ENCODE peak calls at places on chromosomes 11 and 22, in seven cellular contexts. F is IMR-90, T is cardiac fibroblast, W is neural progenitor cell, N is NB4, Z is gastrocnemius medialis, B is heart left ventricle. U is an unnamed sample.

GRCh38 chr11:36463781-36464180 is 46.3 kb downstream of the TRAF6 start:
- DNase-seq in F (peak), T (peak), W (no peak), N (no peak), Z (no peak), B (no peak), U (no peak)

GRCh38 chr22:47278655-47279054 is 516.2 kb downstream of the TBC1D22A start:
- DNase-seq in F (no peak), T (no peak), W (no peak), N (no peak), Z (no peak), B (no peak), U (no peak)

GRCh38 chr11:65352783-65353182 is 1.8 kb upstream of the TIGD3 start:
- DNase-seq in F (peak), T (peak), W (no peak), N (peak), Z (no peak), B (no peak), U (no peak)

GRCh38 chr22:48737461-48738203 is 1090.0 kb downstream of the BRD1 start:
- DNase-seq in F (no peak), T (no peak), W (no peak), N (no peak), Z (no peak), B (no peak), U (no peak)

GRCh38 chr11:101913631-101914030 is 1.2 kb upstream of the CEP126 start:
- DNase-seq in F (no peak), T (no peak), W (no peak), N (no peak), Z (no peak), B (no peak), U (no peak)

GRCh38 chr11:19982761-19983495 is 177.3 kb downstream of the DBX1 start:
- DNase-seq in F (peak), T (no peak), W (no peak), N (no peak), Z (no peak), B (no peak), U (no peak)

GRCh38 chr22:23639661-23640060 is 7.5 kb upstream of the DRICH1 start:
- DNase-seq in F (no peak), T (no peak), W (no peak), N (no peak), Z (no peak), B (no peak), U (no peak)

GRCh38 chr11:120306519-120307242 is 18.4 kb upstream of the TLCD5 start:
- DNase-seq in F (peak), T (peak), W (peak), N (peak), Z (no peak), B (no peak), U (no peak)

GRCh38 chr11:64067257-64067993 is 31.7 kb downstream of the FLRT1 start:
- DNase-seq in F (no peak), T (no peak), W (no peak), N (no peak), Z (no peak), B (no peak), U (no peak)

GRCh38 chr11:35103366-35104194 is 35.4 kb upstream of the CD44 start:
- DNase-seq in F (peak), T (peak), W (no peak), N (no peak), Z (no peak), B (no peak), U (no peak)

GRCh38 chr11:117842131-117842941 is 17.8 kb upstream of the FXYD2 start:
- DNase-seq in F (no peak), T (no peak), W (no peak), N (peak), Z (no peak), B (peak), U (no peak)

GRCh38 chr11:72848846-72849466 is 34.7 kb downstream of the ATG16L2 start:
- DNase-seq in F (peak), T (peak), W (peak), N (peak), Z (no peak), B (no peak), U (no peak)

GRCh38 chr11:121723261-121723741 is 270.5 kb upstream of the SORL1-AS1 start:
- DNase-seq in F (no peak), T (peak), W (peak), N (no peak), Z (no peak), B (peak), U (peak)

GRCh38 chr11:380996-381395 is 11.7 kb downstream of the B4GALNT4 start:
- DNase-seq in F (no peak), T (no peak), W (no peak), N (no peak), Z (no peak), B (no peak), U (no peak)

GRCh38 chr11:35484435-35484834 is 41.0 kb downstream of the PAMR1 start:
- DNase-seq in F (peak), T (peak), W (no peak), N (no peak), Z (no peak), B (no peak), U (no peak)

GRCh38 chr11:67668191-67668551 is 6.3 kb downstream of the ALDH3B2 start:
- DNase-seq in F (no peak), T (no peak), W (no peak), N (no peak), Z (no peak), B (no peak), U (no peak)

GRCh38 chr11:12801976-12802375 is 127.8 kb downstream of the TEAD1 start:
- DNase-seq in F (no peak), T (no peak), W (no peak), N (no peak), Z (no peak), B (no peak), U (no peak)

GRCh38 chr11:133920109-133920990 is 36.4 kb downstream of the IGSF9B start:
- DNase-seq in F (no peak), T (no peak), W (no peak), N (no peak), Z (no peak), B (no peak), U (no peak)

GRCh38 chr11:114197799-114198500 is 98.2 kb upstream of the NNMT start:
- DNase-seq in F (peak), T (peak), W (no peak), N (no peak), Z (peak), B (peak), U (no peak)

GRCh38 chr11:120630100-120630499 is 118.6 kb downstream of the GRIK4 start:
- DNase-seq in F (no peak), T (no peak), W (no peak), N (no peak), Z (no peak), B (no peak), U (no peak)

GRCh38 chr11:91981995-91982394 is 242.6 kb upstream of the FAT3 start:
- DNase-seq in F (peak), T (peak), W (no peak), N (no peak), Z (peak), B (peak), U (no peak)

GRCh38 chr11:15107730-15108515 is 6.8 kb upstream of the INSC start:
- DNase-seq in F (peak), T (no peak), W (no peak), N (no peak), Z (no peak), B (no peak), U (no peak)

GRCh38 chr11:122344281-122344680 is 228.3 kb upstream of the BLID start:
- DNase-seq in F (peak), T (peak), W (no peak), N (no peak), Z (no peak), B (no peak), U (no peak)

DNA sequence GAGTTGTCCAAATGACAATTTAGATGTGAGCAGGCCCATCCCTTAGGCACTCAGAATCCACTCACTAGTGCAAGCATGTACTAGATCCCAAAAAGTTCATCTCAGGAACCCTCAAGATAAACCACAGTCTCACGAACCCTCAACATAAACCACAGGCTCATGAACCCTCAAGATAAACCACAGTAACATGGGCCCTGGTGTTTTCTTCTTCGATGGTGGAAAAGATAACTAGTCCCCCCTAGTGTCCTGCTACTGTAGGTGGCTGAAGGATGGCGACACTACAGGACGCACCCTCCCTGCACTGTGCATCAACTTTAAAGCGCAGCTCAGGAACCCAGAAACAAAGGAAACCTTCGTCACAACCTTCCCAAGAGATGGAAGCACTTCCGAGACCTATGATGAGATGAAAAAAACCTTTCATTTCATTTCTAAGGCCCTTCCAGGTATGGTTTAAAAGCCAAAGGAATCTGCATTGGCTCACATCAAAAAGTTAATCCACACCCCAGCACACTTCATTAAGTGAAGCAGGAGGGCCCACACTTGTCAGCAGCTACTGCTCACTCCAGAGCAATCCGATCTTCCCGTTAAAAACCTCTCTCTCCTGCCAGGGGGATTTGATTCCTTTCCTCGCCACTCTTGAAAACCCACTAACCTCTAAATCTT is 2.4 kb downstream of the LARGE1 start:
- DNase-seq in F (peak), T (peak), W (peak), N (peak), Z (no peak), B (no peak), U (no peak)
- TF ChIP-seq CTCF in F (peak), T (no peak), W (peak), N (peak), Z (no peak), B (peak), U (no peak)

GRCh38 chr11:2074266-2074825 is 64.8 kb downstream of the IGF2 start:
- DNase-seq in F (no peak), T (no peak), W (peak), N (peak), Z (no peak), B (no peak), U (no peak)
- TF ChIP-seq CTCF in F (no peak), T (peak), W (peak), N (peak), Z (no peak), B (no peak), U (no peak)

DNA sequence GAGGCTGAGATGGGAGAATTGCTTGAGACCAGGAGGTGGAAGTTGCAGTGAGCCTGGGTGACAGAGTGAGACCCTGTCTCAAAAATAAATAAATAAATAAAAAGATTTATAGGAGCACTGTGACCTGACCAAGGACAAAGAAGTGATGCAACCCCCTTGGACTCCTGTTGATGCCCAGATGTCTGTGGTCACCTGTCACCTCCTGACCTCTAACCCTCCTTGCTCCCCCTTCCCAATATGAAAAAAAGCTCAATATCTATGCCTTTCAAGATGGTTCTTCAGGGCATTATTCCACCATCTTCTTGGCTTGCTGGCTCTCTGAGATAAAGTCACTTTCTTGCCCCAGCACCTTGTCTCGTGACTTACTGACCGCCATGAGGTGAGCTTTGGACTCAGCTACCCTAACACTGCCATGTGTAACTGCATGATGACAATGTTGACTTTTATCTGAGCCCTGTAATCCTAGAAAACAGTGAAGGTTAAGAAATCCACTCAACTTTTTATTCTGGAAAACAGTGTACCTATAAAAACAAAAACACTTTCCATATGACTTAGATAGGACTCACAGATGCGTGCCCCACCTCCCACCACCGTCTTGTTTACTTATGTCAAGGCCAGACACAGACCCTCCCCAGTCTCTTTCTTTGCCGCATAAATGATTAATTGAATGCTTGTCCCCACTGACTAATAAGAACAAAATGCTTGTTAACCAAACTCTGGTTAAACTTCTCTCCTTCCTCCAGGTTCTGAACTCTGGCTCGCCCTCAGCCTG is 360.5 kb downstream of the BUD13 start:
- DNase-seq in F (no peak), T (no peak), W (no peak), N (no peak), Z (no peak), B (no peak), U (no peak)
- TF ChIP-seq CTCF in F (no peak), T (no peak), W (no peak), N (no peak), Z (no peak), B (no peak), U (no peak)

DNA sequence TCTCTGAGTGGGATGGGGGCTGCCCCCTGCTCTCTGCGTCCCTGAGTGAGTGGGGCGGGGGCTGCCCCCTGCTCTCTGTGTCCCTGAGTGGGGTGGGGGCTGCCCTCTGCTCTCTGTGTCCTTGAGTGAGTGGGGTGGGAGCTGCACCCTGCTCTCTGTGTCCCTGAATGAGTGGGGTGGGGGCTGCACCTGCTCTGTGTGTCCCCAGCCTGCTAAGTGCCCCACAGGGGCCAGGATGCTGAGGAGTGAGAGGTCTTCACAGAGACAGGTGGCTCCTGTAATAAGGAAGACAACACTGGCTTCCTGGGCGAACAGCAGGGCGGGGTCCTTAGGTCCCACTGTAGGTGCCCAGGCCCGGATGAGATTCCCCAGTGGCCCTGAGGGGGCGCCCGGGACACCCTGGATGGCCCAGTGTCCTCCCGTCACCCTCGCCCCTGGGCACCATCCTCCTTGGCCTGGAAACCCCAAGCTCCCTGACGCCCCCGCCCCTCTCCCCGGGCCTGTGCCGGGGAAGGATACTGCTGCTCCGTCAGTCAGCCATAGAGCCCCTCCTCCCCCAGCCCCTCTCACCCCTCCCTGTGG is 3.8 kb upstream of the CCDC188 start:
- DNase-seq in F (no peak), T (no peak), W (no peak), N (peak), Z (no peak), B (no peak), U (no peak)
- TF ChIP-seq CTCF in F (no peak), T (no peak), W (no peak), N (peak), Z (no peak), B (no peak), U (no peak)

GRCh38 chr11:45266693-45267451 is 19.3 kb downstream of the SYT13 start:
- DNase-seq in F (no peak), T (no peak), W (peak), N (peak), Z (no peak), B (no peak), U (peak)
- TF ChIP-seq CTCF in F (peak), T (peak), W (peak), N (peak), Z (no peak), B (no peak), U (peak)